ENCODE peak calls at places on chromosomes 7 and 10, in ten cellular contexts. One of them, this sample, is unnamed.

GRCh38 chr7:33055147-33055546 is 7.4 kb downstream of the NT5C3A start:
- DNase-seq in adrenal gland: no peak
- DNase-seq in stomach: no peak
- DNase-seq in ovary: no peak
- DNase-seq in IMR-90: no peak
- DNase-seq in H1: no peak
- DNase-seq in tibial nerve: no peak
- DNase-seq in transverse colon: no peak
- DNase-seq in HepG2: no peak
- DNase-seq in right lobe of liver: no peak
- DNase-seq in this sample: no peak

GRCh38 chr10:88974446-88975376 is 15.9 kb upstream of the FAS start:
- DNase-seq in stomach: no peak
- DNase-seq in HepG2: no peak
- DNase-seq in tibial nerve: no peak
- DNase-seq in adrenal gland: no peak
- DNase-seq in transverse colon: no peak
- DNase-seq in H1: no peak
- DNase-seq in right lobe of liver: no peak
- DNase-seq in ovary: no peak
- DNase-seq in IMR-90: peak; percentile 44
- DNase-seq in this sample: no peak

GRCh38 chr7:47591089-47591654 is 9.3 kb upstream of the TNS3 start:
- DNase-seq in adrenal gland: no peak
- DNase-seq in H1: no peak
- DNase-seq in right lobe of liver: no peak
- DNase-seq in stomach: no peak
- DNase-seq in ovary: no peak
- DNase-seq in tibial nerve: no peak
- DNase-seq in HepG2: no peak
- DNase-seq in IMR-90: no peak
- DNase-seq in transverse colon: no peak
- DNase-seq in this sample: no peak

GRCh38 chr7:40876604-40877003 is 741.8 kb downstream of the SUGCT start:
- DNase-seq in stomach: no peak
- DNase-seq in IMR-90: no peak
- DNase-seq in transverse colon: no peak
- DNase-seq in H1: no peak
- DNase-seq in HepG2: no peak
- DNase-seq in adrenal gland: no peak
- DNase-seq in ovary: no peak
- DNase-seq in tibial nerve: no peak
- DNase-seq in right lobe of liver: no peak
- DNase-seq in this sample: no peak

GRCh38 chr10:22604314-22605091 is 109.9 kb downstream of the PIP4K2A start:
- DNase-seq in adrenal gland: no peak
- DNase-seq in transverse colon: no peak
- DNase-seq in ovary: no peak
- DNase-seq in H1: no peak
- DNase-seq in right lobe of liver: no peak
- DNase-seq in HepG2: no peak
- DNase-seq in stomach: no peak
- DNase-seq in tibial nerve: no peak
- DNase-seq in IMR-90: no peak
- DNase-seq in this sample: no peak

GRCh38 chr10:93512565-93512964 is 16.2 kb downstream of the CEP55 start:
- DNase-seq in stomach: no peak
- DNase-seq in IMR-90: peak; percentile 91
- DNase-seq in tibial nerve: no peak
- DNase-seq in ovary: no peak
- DNase-seq in adrenal gland: no peak
- DNase-seq in HepG2: no peak
- DNase-seq in right lobe of liver: no peak
- DNase-seq in transverse colon: no peak
- DNase-seq in H1: no peak
- DNase-seq in this sample: no peak

GRCh38 chr7:116862234-116863167 is at the start of gene CAPZA2:
- DNase-seq in H1: peak; percentile 63
- DNase-seq in transverse colon: peak; percentile 95
- DNase-seq in ovary: peak; percentile 93
- DNase-seq in tibial nerve: peak; percentile 77
- DNase-seq in stomach: peak; percentile 96
- DNase-seq in IMR-90: peak; percentile 85
- DNase-seq in right lobe of liver: peak; percentile 95
- DNase-seq in HepG2: peak; percentile 78
- DNase-seq in adrenal gland: peak; percentile 94
- DNase-seq in this sample: peak; percentile 87

GRCh38 chr7:2851499-2851898 is 7.4 kb upstream of the GNA12 start:
- DNase-seq in transverse colon: no peak
- DNase-seq in IMR-90: no peak
- DNase-seq in H1: no peak
- DNase-seq in ovary: no peak
- DNase-seq in right lobe of liver: no peak
- DNase-seq in tibial nerve: no peak
- DNase-seq in stomach: no peak
- DNase-seq in HepG2: no peak
- DNase-seq in adrenal gland: no peak
- DNase-seq in this sample: no peak

GRCh38 chr7:1263391-1263951 is 30.8 kb downstream of the UNCX start:
- DNase-seq in adrenal gland: no peak
- DNase-seq in stomach: peak; percentile 35
- DNase-seq in H1: no peak
- DNase-seq in tibial nerve: no peak
- DNase-seq in IMR-90: no peak
- DNase-seq in HepG2: no peak
- DNase-seq in transverse colon: no peak
- DNase-seq in ovary: no peak
- DNase-seq in right lobe of liver: peak; percentile 44
- DNase-seq in this sample: no peak

GRCh38 chr7:1259621-1260020 is 26.9 kb downstream of the UNCX start:
- DNase-seq in stomach: no peak
- DNase-seq in tibial nerve: no peak
- DNase-seq in right lobe of liver: no peak
- DNase-seq in HepG2: no peak
- DNase-seq in IMR-90: no peak
- DNase-seq in ovary: no peak
- DNase-seq in adrenal gland: no peak
- DNase-seq in transverse colon: no peak
- DNase-seq in H1: no peak
- DNase-seq in this sample: no peak

GRCh38 chr7:1260236-1260635 is 27.6 kb downstream of the UNCX start:
- DNase-seq in adrenal gland: no peak
- DNase-seq in IMR-90: no peak
- DNase-seq in HepG2: no peak
- DNase-seq in transverse colon: no peak
- DNase-seq in stomach: no peak
- DNase-seq in tibial nerve: no peak
- DNase-seq in H1: no peak
- DNase-seq in ovary: no peak
- DNase-seq in right lobe of liver: peak; percentile 43
- DNase-seq in this sample: no peak

GRCh38 chr7:1264345-1265280 is 31.9 kb downstream of the UNCX start:
- DNase-seq in transverse colon: no peak
- DNase-seq in stomach: no peak
- DNase-seq in right lobe of liver: peak; percentile 40
- DNase-seq in IMR-90: no peak
- DNase-seq in H1: no peak
- DNase-seq in ovary: no peak
- DNase-seq in HepG2: no peak
- DNase-seq in adrenal gland: no peak
- DNase-seq in tibial nerve: no peak
- DNase-seq in this sample: no peak

DNA sequence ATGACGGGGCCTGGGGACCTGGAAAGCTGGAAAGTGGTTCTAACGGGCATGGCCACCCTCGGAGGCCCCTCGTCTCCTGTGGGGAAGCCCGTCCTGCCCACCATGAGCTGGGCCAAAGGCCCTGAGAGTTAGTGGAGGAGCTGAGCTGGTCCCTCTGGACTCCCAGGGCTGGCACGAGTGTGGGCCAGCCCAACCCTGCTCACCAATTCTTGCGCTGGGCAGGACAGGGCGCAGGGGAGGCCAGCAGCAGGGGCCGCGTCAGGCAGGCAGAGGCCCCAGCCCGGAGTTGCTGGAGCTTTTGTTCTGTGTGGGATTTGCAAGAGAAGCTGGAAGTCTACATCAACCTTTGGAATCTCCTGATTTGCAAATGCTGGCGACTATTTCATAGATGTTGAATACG is 29.8 kb downstream of the UNCX start:
- DNase-seq in adrenal gland: no peak
- DNase-seq in tibial nerve: no peak
- DNase-seq in right lobe of liver: peak; percentile 29
- DNase-seq in transverse colon: no peak
- DNase-seq in IMR-90: no peak
- DNase-seq in H1: no peak
- DNase-seq in stomach: no peak
- DNase-seq in ovary: no peak
- DNase-seq in HepG2: no peak
- DNase-seq in this sample: no peak
- H3K27me3 ChIP-seq in adrenal gland: peaks cover 23% of the 10 kb centered on the region
- H3K27me3 ChIP-seq in tibial nerve: no peaks in the 10 kb centered on the region
- H3K27me3 ChIP-seq in right lobe of liver: no peaks in the 10 kb centered on the region
- H3K27me3 ChIP-seq in transverse colon: peaks cover 72% of the 10 kb centered on the region
- H3K27me3 ChIP-seq in IMR-90: peaks cover 67% of the 10 kb centered on the region
- H3K27me3 ChIP-seq in H1: no peaks in the 10 kb centered on the region
- H3K27me3 ChIP-seq in stomach: peaks cover 94% of the 10 kb centered on the region
- H3K27me3 ChIP-seq in ovary: no peaks in the 10 kb centered on the region
- H3K27me3 ChIP-seq in HepG2: peaks cover 75% of the 10 kb centered on the region
- H3K27me3 ChIP-seq in this sample: peaks cover 14% of the 10 kb centered on the region

DNA sequence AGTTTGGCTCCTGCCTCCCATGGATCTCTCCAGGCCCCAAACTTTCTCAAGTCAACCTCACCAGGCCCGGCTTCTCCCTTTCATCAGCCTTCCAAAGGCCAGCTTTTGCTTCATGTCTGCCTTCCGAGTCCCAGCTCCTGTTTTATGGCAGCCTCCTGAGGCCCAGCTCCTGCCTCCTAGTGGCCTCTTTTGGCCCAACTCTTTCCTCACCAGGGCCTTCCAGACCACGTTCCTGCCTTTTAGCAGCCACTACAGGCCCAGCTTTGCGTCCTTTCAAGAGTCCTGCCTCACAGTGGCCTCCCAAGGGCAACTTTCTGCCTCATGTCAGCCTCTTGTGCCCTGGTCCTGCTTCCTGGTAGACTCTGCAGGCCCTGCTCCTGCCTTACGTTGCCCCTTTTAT is 15.3 kb upstream of the TMEM248 start:
- DNase-seq in H1: no peak
- DNase-seq in right lobe of liver: no peak
- DNase-seq in HepG2: no peak
- DNase-seq in transverse colon: no peak
- DNase-seq in IMR-90: no peak
- DNase-seq in tibial nerve: no peak
- DNase-seq in adrenal gland: no peak
- DNase-seq in stomach: no peak
- DNase-seq in ovary: no peak
- DNase-seq in this sample: no peak
- TF ChIP-seq CTCF in H1: peak; percentile 45
- TF ChIP-seq CTCF in right lobe of liver: no peak
- TF ChIP-seq CTCF in HepG2: peak; percentile 38
- TF ChIP-seq CTCF in transverse colon: no peak
- TF ChIP-seq CTCF in IMR-90: peak; percentile 7
- TF ChIP-seq CTCF in tibial nerve: no peak
- TF ChIP-seq CTCF in adrenal gland: no peak
- TF ChIP-seq CTCF in stomach: no peak
- TF ChIP-seq CTCF in ovary: no peak
- TF ChIP-seq CTCF in this sample: no peak

GRCh38 chr7:105387621-105388372 is 924 bp downstream of the SRPK2 start:
- DNase-seq in stomach: peak; percentile 63
- DNase-seq in H1: no peak
- DNase-seq in tibial nerve: peak; percentile 27
- DNase-seq in transverse colon: peak; percentile 63
- DNase-seq in adrenal gland: peak; percentile 67
- DNase-seq in HepG2: peak; percentile 28
- DNase-seq in IMR-90: peak; percentile 28
- DNase-seq in ovary: peak; percentile 65
- DNase-seq in right lobe of liver: peak; percentile 72
- DNase-seq in this sample: peak; percentile 53
- TF ChIP-seq POLR2A in stomach: no peak
- TF ChIP-seq POLR2A in H1: no peak
- TF ChIP-seq POLR2A in tibial nerve: no peak
- TF ChIP-seq POLR2A in transverse colon: no peak
- TF ChIP-seq POLR2A in adrenal gland: no peak
- TF ChIP-seq POLR2A in HepG2: no peak
- TF ChIP-seq POLR2A in IMR-90: no peak
- TF ChIP-seq POLR2A in ovary: no peak
- TF ChIP-seq POLR2A in right lobe of liver: no peak
- TF ChIP-seq POLR2A in this sample: no peak

GRCh38 chr7:155372782-155373358 is 75.2 kb downstream of the INSIG1 start:
- DNase-seq in transverse colon: no peak
- DNase-seq in right lobe of liver: no peak
- DNase-seq in HepG2: no peak
- DNase-seq in tibial nerve: no peak
- DNase-seq in H1: no peak
- DNase-seq in ovary: no peak
- DNase-seq in IMR-90: no peak
- DNase-seq in stomach: no peak
- DNase-seq in adrenal gland: no peak
- DNase-seq in this sample: no peak
- H3K27me3 ChIP-seq in transverse colon: peaks cover 91% of the 10 kb centered on the region
- H3K27me3 ChIP-seq in right lobe of liver: peaks cover 54% of the 10 kb centered on the region
- H3K27me3 ChIP-seq in HepG2: peaks cover 44% of the 10 kb centered on the region
- H3K27me3 ChIP-seq in tibial nerve: peaks cover 3% of the 10 kb centered on the region
- H3K27me3 ChIP-seq in H1: peaks cover 94% of the 10 kb centered on the region
- H3K27me3 ChIP-seq in ovary: no peaks in the 10 kb centered on the region
- H3K27me3 ChIP-seq in IMR-90: peaks cover 71% of the 10 kb centered on the region
- H3K27me3 ChIP-seq in stomach: peaks cover 95% of the 10 kb centered on the region
- H3K27me3 ChIP-seq in adrenal gland: peaks cover 78% of the 10 kb centered on the region
- H3K27me3 ChIP-seq in this sample: peaks cover 70% of the 10 kb centered on the region

DNA sequence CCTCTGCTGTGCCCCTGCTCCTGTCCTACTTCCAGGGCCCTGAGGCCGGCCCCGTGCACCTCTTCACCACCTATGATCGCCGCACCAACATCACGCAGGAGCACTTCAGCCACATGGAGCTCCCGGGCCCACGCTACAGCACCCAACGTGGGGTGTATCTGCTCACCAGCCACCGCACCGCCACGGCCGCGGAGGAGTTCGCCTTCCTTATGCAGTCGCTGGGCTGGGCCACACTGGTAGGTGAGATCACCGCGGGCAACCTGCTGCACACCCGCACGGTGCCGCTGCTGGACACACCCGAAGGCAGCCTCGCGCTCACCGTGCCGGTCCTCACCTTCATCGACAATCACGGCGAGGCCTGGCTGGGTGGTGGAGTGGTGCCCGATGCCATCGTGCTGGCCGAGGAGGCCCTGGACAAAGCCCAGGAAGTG is 1.8 kb downstream of the RBP3 start:
- DNase-seq in HepG2: no peak
- DNase-seq in ovary: no peak
- DNase-seq in IMR-90: no peak
- DNase-seq in H1: no peak
- DNase-seq in stomach: no peak
- DNase-seq in tibial nerve: no peak
- DNase-seq in adrenal gland: no peak
- DNase-seq in transverse colon: no peak
- DNase-seq in right lobe of liver: no peak
- DNase-seq in this sample: no peak
- TF ChIP-seq CTCF in HepG2: no peak
- TF ChIP-seq CTCF in ovary: no peak
- TF ChIP-seq CTCF in IMR-90: no peak
- TF ChIP-seq CTCF in H1: no peak
- TF ChIP-seq CTCF in stomach: no peak
- TF ChIP-seq CTCF in tibial nerve: no peak
- TF ChIP-seq CTCF in adrenal gland: no peak
- TF ChIP-seq CTCF in transverse colon: no peak
- TF ChIP-seq CTCF in right lobe of liver: no peak
- TF ChIP-seq CTCF in this sample: no peak